ENCODE peak calls at places on chromosomes 2 and 18, in seven cellular contexts. One of them, this sample, is unnamed.

GRCh38 chr2:36530983-36531354 is 67.0 kb downstream of the FEZ2 start:
- DNase-seq in Calu3: no peak
- DNase-seq in neural crest cell: no peak
- DNase-seq in WTC11: no peak
- DNase-seq in hepatocyte: no peak
- DNase-seq in upper lobe of left lung: no peak
- DNase-seq in breast epithelium: no peak
- DNase-seq in this sample: no peak

GRCh38 chr2:215617060-215617824 is 181.4 kb upstream of the FN1 start:
- DNase-seq in Calu3: no peak
- DNase-seq in neural crest cell: no peak
- DNase-seq in WTC11: no peak
- DNase-seq in hepatocyte: no peak
- DNase-seq in upper lobe of left lung: no peak
- DNase-seq in breast epithelium: no peak
- DNase-seq in this sample: no peak

GRCh38 chr2:120675460-120676130 is 60.1 kb upstream of the GLI2 start:
- DNase-seq in Calu3: peak; percentile 80
- DNase-seq in neural crest cell: peak; percentile 67
- DNase-seq in WTC11: peak; percentile 84
- DNase-seq in hepatocyte: peak; percentile 83
- DNase-seq in upper lobe of left lung: peak; percentile 78
- DNase-seq in breast epithelium: no peak
- DNase-seq in this sample: peak; percentile 73

GRCh38 chr2:190791347-190791982 is 89.2 kb upstream of the GLS start:
- DNase-seq in Calu3: peak; percentile 43
- DNase-seq in neural crest cell: no peak
- DNase-seq in WTC11: no peak
- DNase-seq in hepatocyte: peak; percentile 39
- DNase-seq in upper lobe of left lung: no peak
- DNase-seq in breast epithelium: no peak
- DNase-seq in this sample: no peak

GRCh38 chr2:120819720-120820210 is 84.1 kb downstream of the GLI2 start:
- DNase-seq in Calu3: no peak
- DNase-seq in neural crest cell: no peak
- DNase-seq in WTC11: no peak
- DNase-seq in hepatocyte: no peak
- DNase-seq in upper lobe of left lung: no peak
- DNase-seq in breast epithelium: no peak
- DNase-seq in this sample: no peak

GRCh38 chr2:66495788-66496640 is 61.1 kb downstream of the MEIS1 start:
- DNase-seq in Calu3: peak; percentile 71
- DNase-seq in neural crest cell: no peak
- DNase-seq in WTC11: peak; percentile 35
- DNase-seq in hepatocyte: peak; percentile 74
- DNase-seq in upper lobe of left lung: no peak
- DNase-seq in breast epithelium: peak; percentile 72
- DNase-seq in this sample: no peak

GRCh38 chr18:76658627-76659026 is 163.6 kb upstream of the ZNF516 start:
- DNase-seq in Calu3: no peak
- DNase-seq in neural crest cell: peak; percentile 48
- DNase-seq in WTC11: peak; percentile 83
- DNase-seq in hepatocyte: no peak
- DNase-seq in upper lobe of left lung: no peak
- DNase-seq in breast epithelium: no peak
- DNase-seq in this sample: no peak

GRCh38 chr2:112164876-112165275 is 26.7 kb downstream of the FBLN7 start:
- DNase-seq in Calu3: no peak
- DNase-seq in neural crest cell: no peak
- DNase-seq in WTC11: no peak
- DNase-seq in hepatocyte: no peak
- DNase-seq in upper lobe of left lung: no peak
- DNase-seq in breast epithelium: no peak
- DNase-seq in this sample: no peak

GRCh38 chr2:133390151-133390550 is 178.1 kb downstream of the NCKAP5 start:
- DNase-seq in Calu3: no peak
- DNase-seq in neural crest cell: no peak
- DNase-seq in WTC11: no peak
- DNase-seq in hepatocyte: no peak
- DNase-seq in upper lobe of left lung: no peak
- DNase-seq in breast epithelium: no peak
- DNase-seq in this sample: no peak

GRCh38 chr18:8912348-8913057 is 190.0 kb upstream of the NDUFV2 start:
- DNase-seq in Calu3: peak; percentile 47
- DNase-seq in neural crest cell: no peak
- DNase-seq in WTC11: peak; percentile 21
- DNase-seq in hepatocyte: peak; percentile 38
- DNase-seq in upper lobe of left lung: peak; percentile 10
- DNase-seq in breast epithelium: no peak
- DNase-seq in this sample: peak; percentile 33

GRCh38 chr18:54558609-54559585 is 32.1 kb upstream of the DYNAP start:
- DNase-seq in Calu3: peak; percentile 34
- DNase-seq in neural crest cell: no peak
- DNase-seq in WTC11: no peak
- DNase-seq in hepatocyte: peak; percentile 44
- DNase-seq in upper lobe of left lung: no peak
- DNase-seq in breast epithelium: no peak
- DNase-seq in this sample: no peak

GRCh38 chr2:232643147-232643425 is 9.7 kb downstream of the EFHD1 start:
- DNase-seq in Calu3: no peak
- DNase-seq in neural crest cell: no peak
- DNase-seq in WTC11: no peak
- DNase-seq in hepatocyte: no peak
- DNase-seq in upper lobe of left lung: no peak
- DNase-seq in breast epithelium: no peak
- DNase-seq in this sample: no peak

GRCh38 chr2:9140570-9141378 is 65.8 kb upstream of the ASAP2 start:
- DNase-seq in Calu3: no peak
- DNase-seq in neural crest cell: no peak
- DNase-seq in WTC11: no peak
- DNase-seq in hepatocyte: no peak
- DNase-seq in upper lobe of left lung: no peak
- DNase-seq in breast epithelium: no peak
- DNase-seq in this sample: no peak

GRCh38 chr2:30679416-30680088 is 127.7 kb downstream of the CAPN13 start:
- DNase-seq in Calu3: no peak
- DNase-seq in neural crest cell: no peak
- DNase-seq in WTC11: no peak
- DNase-seq in hepatocyte: no peak
- DNase-seq in upper lobe of left lung: no peak
- DNase-seq in breast epithelium: no peak
- DNase-seq in this sample: no peak

GRCh38 chr2:241924909-241925250 is 55.4 kb downstream of the RTP5 start:
- DNase-seq in Calu3: no peak
- DNase-seq in neural crest cell: no peak
- DNase-seq in WTC11: no peak
- DNase-seq in hepatocyte: no peak
- DNase-seq in upper lobe of left lung: no peak
- DNase-seq in breast epithelium: peak; percentile 37
- DNase-seq in this sample: no peak

GRCh38 chr2:56505885-56506284 is 322.1 kb downstream of the CCDC85A start:
- DNase-seq in Calu3: no peak
- DNase-seq in neural crest cell: no peak
- DNase-seq in WTC11: no peak
- DNase-seq in hepatocyte: no peak
- DNase-seq in upper lobe of left lung: no peak
- DNase-seq in breast epithelium: no peak
- DNase-seq in this sample: no peak

GRCh38 chr2:71905205-71905604 is 242.5 kb downstream of the CYP26B1 start:
- DNase-seq in Calu3: no peak
- DNase-seq in neural crest cell: no peak
- DNase-seq in WTC11: no peak
- DNase-seq in hepatocyte: no peak
- DNase-seq in upper lobe of left lung: no peak
- DNase-seq in breast epithelium: no peak
- DNase-seq in this sample: no peak

DNA sequence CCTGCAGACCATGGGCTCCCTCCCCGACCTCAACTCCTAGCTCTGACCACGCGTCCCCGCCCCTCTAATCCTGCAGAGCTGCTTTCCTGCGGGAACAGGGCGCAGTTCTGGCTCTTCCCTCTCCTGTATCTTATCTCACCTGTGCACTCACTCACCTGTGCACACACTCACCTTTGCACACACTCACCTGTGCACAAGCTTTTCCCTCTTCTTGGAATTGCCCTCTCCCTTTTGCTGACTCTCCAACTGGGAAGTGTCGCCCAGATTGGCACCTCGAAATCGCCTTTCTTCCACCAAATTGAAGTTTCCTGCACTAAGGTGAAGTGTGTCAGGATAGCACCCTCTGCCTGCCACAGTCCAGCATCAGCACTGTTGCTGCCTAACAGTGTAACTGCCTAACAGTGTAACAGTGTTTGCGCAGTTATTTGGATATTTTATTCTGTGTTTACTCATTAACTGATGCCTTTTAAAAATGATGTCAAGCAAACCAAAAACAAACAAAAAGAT is 585 bp upstream of the CMPK2 start:
- DNase-seq in Calu3: peak; percentile 54
- DNase-seq in neural crest cell: peak; percentile 4
- DNase-seq in WTC11: peak; percentile 10
- DNase-seq in hepatocyte: peak; percentile 66
- DNase-seq in upper lobe of left lung: no peak
- DNase-seq in breast epithelium: no peak
- DNase-seq in this sample: peak; percentile 74
- TF ChIP-seq CTCF in Calu3: peak; percentile 38
- TF ChIP-seq CTCF in neural crest cell: peak; percentile 61
- TF ChIP-seq CTCF in WTC11: no peak
- TF ChIP-seq CTCF in hepatocyte: peak; percentile 73
- TF ChIP-seq CTCF in upper lobe of left lung: no peak
- TF ChIP-seq CTCF in breast epithelium: no peak
- TF ChIP-seq CTCF in this sample: no peak

GRCh38 chr2:63776382-63776781 is 65.3 kb upstream of the UGP2 start:
- DNase-seq in Calu3: no peak
- DNase-seq in neural crest cell: no peak
- DNase-seq in WTC11: no peak
- DNase-seq in hepatocyte: no peak
- DNase-seq in upper lobe of left lung: no peak
- DNase-seq in breast epithelium: no peak
- DNase-seq in this sample: peak; percentile 24
- TF ChIP-seq CTCF in Calu3: no peak
- TF ChIP-seq CTCF in neural crest cell: no peak
- TF ChIP-seq CTCF in WTC11: no peak
- TF ChIP-seq CTCF in hepatocyte: no peak
- TF ChIP-seq CTCF in upper lobe of left lung: no peak
- TF ChIP-seq CTCF in breast epithelium: no peak
- TF ChIP-seq CTCF in this sample: no peak

GRCh38 chr2:198465970-198466369 is 661.6 kb downstream of the PLCL1 start:
- DNase-seq in Calu3: no peak
- DNase-seq in neural crest cell: no peak
- DNase-seq in WTC11: no peak
- DNase-seq in hepatocyte: no peak
- DNase-seq in upper lobe of left lung: no peak
- DNase-seq in breast epithelium: no peak
- DNase-seq in this sample: no peak

GRCh38 chr2:198476007-198476406 is 671.6 kb downstream of the PLCL1 start:
- DNase-seq in Calu3: no peak
- DNase-seq in neural crest cell: no peak
- DNase-seq in WTC11: no peak
- DNase-seq in hepatocyte: no peak
- DNase-seq in upper lobe of left lung: no peak
- DNase-seq in breast epithelium: no peak
- DNase-seq in this sample: no peak

GRCh38 chr2:198471291-198471690 is 666.9 kb downstream of the PLCL1 start:
- DNase-seq in Calu3: peak; percentile 3
- DNase-seq in neural crest cell: no peak
- DNase-seq in WTC11: no peak
- DNase-seq in hepatocyte: no peak
- DNase-seq in upper lobe of left lung: no peak
- DNase-seq in breast epithelium: no peak
- DNase-seq in this sample: no peak
- TF ChIP-seq CTCF in Calu3: peak; percentile 39
- TF ChIP-seq CTCF in neural crest cell: peak; percentile 45
- TF ChIP-seq CTCF in WTC11: no peak
- TF ChIP-seq CTCF in hepatocyte: no peak
- TF ChIP-seq CTCF in upper lobe of left lung: no peak
- TF ChIP-seq CTCF in breast epithelium: no peak
- TF ChIP-seq CTCF in this sample: peak; percentile 12

GRCh38 chr2:96116424-96116878 is at the start of gene ADRA2B:
- DNase-seq in Calu3: peak; percentile 75
- DNase-seq in neural crest cell: no peak
- DNase-seq in WTC11: peak; percentile 85
- DNase-seq in hepatocyte: peak; percentile 91
- DNase-seq in upper lobe of left lung: peak; percentile 95
- DNase-seq in breast epithelium: peak; percentile 82
- DNase-seq in this sample: peak; percentile 85

GRCh38 chr2:96118698-96119388 is 2.5 kb upstream of the ADRA2B start:
- DNase-seq in Calu3: no peak
- DNase-seq in neural crest cell: no peak
- DNase-seq in WTC11: no peak
- DNase-seq in hepatocyte: no peak
- DNase-seq in upper lobe of left lung: no peak
- DNase-seq in breast epithelium: no peak
- DNase-seq in this sample: no peak

GRCh38 chr2:96116879-96117533 is 635 bp upstream of the ADRA2B start:
- DNase-seq in Calu3: peak; percentile 80
- DNase-seq in neural crest cell: peak; percentile 62
- DNase-seq in WTC11: peak; percentile 65
- DNase-seq in hepatocyte: peak; percentile 86
- DNase-seq in upper lobe of left lung: peak; percentile 94
- DNase-seq in breast epithelium: no peak
- DNase-seq in this sample: peak; percentile 60

GRCh38 chr2:96119389-96119751 is 3.0 kb upstream of the ADRA2B start:
- DNase-seq in Calu3: no peak
- DNase-seq in neural crest cell: no peak
- DNase-seq in WTC11: no peak
- DNase-seq in hepatocyte: no peak
- DNase-seq in upper lobe of left lung: no peak
- DNase-seq in breast epithelium: no peak
- DNase-seq in this sample: no peak

DNA sequence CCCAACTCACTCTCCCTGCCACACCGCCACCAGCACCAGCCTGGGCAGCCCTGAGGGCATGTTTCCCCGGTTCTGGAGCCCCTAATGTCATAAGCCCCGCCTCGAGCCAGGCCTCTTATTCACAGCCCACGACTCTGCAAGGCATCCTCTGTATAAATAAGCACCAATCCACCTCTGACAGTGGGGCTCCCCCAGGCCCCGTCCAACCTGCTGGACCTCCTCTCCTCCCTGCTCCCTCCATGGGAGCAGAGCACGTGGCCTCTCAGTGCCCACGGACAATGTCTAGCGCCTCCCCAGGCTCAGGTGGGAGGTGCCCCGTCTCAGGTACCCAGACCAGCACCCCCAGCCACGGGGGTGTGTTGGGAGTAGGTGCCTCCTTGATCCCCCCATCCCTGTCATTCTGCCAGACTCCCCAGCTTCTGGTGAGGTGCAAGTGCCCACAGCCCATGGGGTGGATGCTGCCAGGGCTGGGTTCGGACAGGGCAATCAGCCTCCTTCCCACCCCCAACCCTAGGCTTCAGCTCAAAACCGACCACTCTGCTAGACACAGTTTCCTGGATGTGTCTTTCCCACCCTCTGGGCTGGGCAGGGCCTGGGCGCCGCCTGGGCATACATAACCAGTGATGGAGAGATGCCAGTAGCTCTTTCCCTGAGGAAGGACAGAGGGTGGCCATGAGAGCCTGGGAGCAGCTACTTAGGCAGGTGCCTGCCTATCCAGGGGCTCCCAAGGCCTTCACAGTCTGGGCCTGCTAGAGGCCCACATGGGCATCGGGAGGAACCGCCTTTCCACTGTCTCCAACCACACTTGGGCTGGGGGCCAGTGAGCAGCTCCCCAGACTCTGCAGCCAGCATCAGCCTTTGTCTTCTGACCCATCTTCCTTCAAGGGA is 1.6 kb upstream of the ADRA2B start:
- DNase-seq in Calu3: peak; percentile 53
- DNase-seq in neural crest cell: no peak
- DNase-seq in WTC11: peak; percentile 39
- DNase-seq in hepatocyte: peak; percentile 36
- DNase-seq in upper lobe of left lung: no peak
- DNase-seq in breast epithelium: no peak
- DNase-seq in this sample: peak; percentile 45
- TF ChIP-seq CTCF in Calu3: peak; percentile 30
- TF ChIP-seq CTCF in neural crest cell: no peak
- TF ChIP-seq CTCF in WTC11: no peak
- TF ChIP-seq CTCF in hepatocyte: peak; percentile 10
- TF ChIP-seq CTCF in upper lobe of left lung: no peak
- TF ChIP-seq CTCF in breast epithelium: no peak
- TF ChIP-seq CTCF in this sample: no peak